ENCODE peak calls at places on chromosomes 5 and 9, in six cellular contexts. J is brain microvascular endothelial cell; D is endothelial cell; H is CD8-positive, alpha-beta T cell; O is psoas muscle; P is tibial nerve. U is an unnamed sample.

GRCh38 chr5:128681764-128682664 is 144.0 kb upstream of the FBN2 start:
- DNase-seq in P (no peak), D (no peak), J (peak), H (no peak), O (no peak), U (no peak)

GRCh38 chr9:109320338-109320733 is 523 bp downstream of the EPB41L4B start:
- DNase-seq in D (peak), O (peak), H (no peak), J (no peak), P (no peak), U (no peak)

GRCh38 chr9:97891736-97892135 is 30.6 kb downstream of the TRMO start:
- DNase-seq in O (no peak), P (no peak), J (no peak), D (no peak), H (no peak), U (no peak)

GRCh38 chr9:20811872-20812271 is 127.8 kb downstream of the FOCAD start:
- DNase-seq in H (no peak), O (no peak), D (no peak), J (no peak), P (no peak), U (no peak)

GRCh38 chr9:12916037-12916436 is 141.2 kb downstream of the LURAP1L start:
- DNase-seq in O (no peak), J (no peak), P (no peak), H (no peak), D (no peak), U (no peak)

GRCh38 chr5:65172486-65173129 is 309.1 kb downstream of the ADAMTS6 start:
- DNase-seq in J (peak), P (no peak), D (no peak), O (no peak), H (no peak), U (no peak)

GRCh38 chr9:72960446-72960845 is 7.6 kb upstream of the ALDH1A1 start:
- DNase-seq in O (no peak), P (no peak), J (no peak), D (no peak), H (no peak), U (no peak)

GRCh38 chr9:113228130-113228665 is 6.9 kb downstream of the SLC31A1 start:
- DNase-seq in P (no peak), D (no peak), O (no peak), J (no peak), H (no peak), U (no peak)

GRCh38 chr5:72268753-72269410 is 51.2 kb downstream of the MRPS27 start:
- DNase-seq in H (peak), P (no peak), J (peak), O (no peak), D (peak), U (no peak)

GRCh38 chr5:75412111-75412990 is 75.3 kb downstream of the HMGCR start:
- DNase-seq in H (no peak), P (no peak), O (no peak), D (no peak), J (no peak), U (no peak)

GRCh38 chr9:76321185-76321828 is 72.9 kb downstream of the RFK start:
- DNase-seq in J (peak), O (no peak), H (no peak), D (no peak), P (no peak), U (no peak)

GRCh38 chr9:116589392-116590354 is 97.4 kb upstream of the TRIM32 start:
- DNase-seq in H (no peak), O (no peak), P (no peak), D (peak), J (peak), U (no peak)

GRCh38 chr9:136482046-136482792 is 621 bp downstream of the SEC16A start:
- DNase-seq in D (no peak), H (no peak), O (no peak), J (peak), P (no peak), U (no peak)

GRCh38 chr5:14502291-14502690 is 79.3 kb upstream of the OTULINL start:
- DNase-seq in O (no peak), D (no peak), P (no peak), H (no peak), J (no peak), U (no peak)

GRCh38 chr9:38287420-38287985 is 105.0 kb upstream of the ALDH1B1 start:
- DNase-seq in P (no peak), J (no peak), O (no peak), H (no peak), D (no peak), U (no peak)

GRCh38 chr9:21690561-21690960 is 111.9 kb upstream of the MTAP start:
- DNase-seq in D (no peak), J (no peak), H (no peak), O (no peak), P (no peak), U (no peak)

GRCh38 chr5:98069876-98070512 is 703.5 kb upstream of the RGMB start:
- DNase-seq in P (no peak), H (no peak), D (no peak), J (no peak), O (no peak), U (no peak)

GRCh38 chr5:67047180-67047579 is 149.4 kb downstream of the CD180 start:
- DNase-seq in J (no peak), P (no peak), H (no peak), D (no peak), O (peak), U (no peak)

GRCh38 chr5:119398713-119399492 is 43.1 kb downstream of the TNFAIP8 start:
- DNase-seq in J (no peak), D (no peak), P (peak), O (peak), H (no peak), U (no peak)

GRCh38 chr9:79266986-79267385 is 304.8 kb upstream of the TLE4 start:
- DNase-seq in J (no peak), O (no peak), H (no peak), D (no peak), P (no peak), U (no peak)

GRCh38 chr5:92518318-92518913 is 1062.6 kb downstream of the NR2F1-AS1 start:
- DNase-seq in D (peak), J (peak), H (no peak), P (no peak), O (no peak), U (no peak)

GRCh38 chr5:172749881-172750608 is 20.9 kb downstream of the DUSP1 start:
- DNase-seq in H (no peak), D (no peak), J (no peak), O (no peak), P (no peak), U (no peak)

GRCh38 chr9:107874591-107875374 is 385.2 kb upstream of the KLF4 start:
- DNase-seq in P (no peak), O (no peak), D (no peak), J (no peak), H (no peak), U (no peak)

GRCh38 chr5:145244788-145245187 is 590.4 kb downstream of the PRELID2 start:
- DNase-seq in P (no peak), O (no peak), H (no peak), D (no peak), J (no peak), U (no peak)

GRCh38 chr5:145246379-145246778 is 588.8 kb downstream of the PRELID2 start:
- DNase-seq in J (no peak), H (no peak), D (no peak), O (no peak), P (no peak), U (no peak)

GRCh38 chr5:145246961-145247744 is 588.0 kb downstream of the PRELID2 start:
- DNase-seq in O (no peak), D (no peak), P (no peak), J (peak), H (no peak), U (no peak)

GRCh38 chr5:145245354-145245753 is 589.8 kb downstream of the PRELID2 start:
- DNase-seq in J (peak), D (no peak), H (no peak), P (no peak), O (no peak), U (no peak)

GRCh38 chr5:145247745-145248040 is 587.4 kb downstream of the PRELID2 start:
- DNase-seq in J (no peak), D (no peak), P (no peak), O (no peak), H (no peak), U (no peak)
- TF ChIP-seq CTCF in J (no peak), D (no peak), P (no peak), O (no peak), H (no peak), U (no peak)

GRCh38 chr5:169831331-169831730 is 149.0 kb downstream of the INSYN2B start:
- DNase-seq in J (no peak), P (no peak), O (no peak), H (no peak), D (no peak), U (no peak)

GRCh38 chr5:169828385-169828784 is 151.9 kb downstream of the INSYN2B start:
- DNase-seq in H (no peak), J (no peak), P (no peak), D (no peak), O (no peak), U (no peak)

GRCh38 chr5:169832236-169832635 is 148.1 kb downstream of the INSYN2B start:
- DNase-seq in D (no peak), O (no peak), P (no peak), J (no peak), H (no peak), U (no peak)

GRCh38 chr5:169827769-169828168 is 152.5 kb downstream of the INSYN2B start:
- DNase-seq in O (no peak), D (no peak), H (no peak), J (no peak), P (no peak), U (no peak)

DNA sequence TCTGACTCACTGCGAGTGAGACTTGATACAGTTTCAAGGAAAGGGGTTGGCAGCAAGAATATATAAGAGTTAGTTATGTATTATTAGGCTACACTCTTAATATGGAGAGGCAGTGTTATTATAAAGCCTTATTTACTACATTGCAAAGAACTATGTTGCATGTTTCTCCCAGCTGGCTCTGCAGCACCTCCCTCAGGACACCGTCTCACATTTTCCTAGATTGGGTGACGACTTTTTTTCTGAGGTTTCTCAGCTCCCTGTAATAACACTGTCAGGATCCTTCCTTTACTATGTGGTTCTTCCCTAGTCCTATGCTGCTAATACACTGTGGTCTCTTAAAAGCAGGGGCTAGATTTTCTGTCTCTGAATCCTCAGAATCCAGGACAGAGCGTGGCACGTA is 153.7 kb downstream of the INSYN2B start:
- DNase-seq in J (peak), O (no peak), D (no peak), H (no peak), P (no peak), U (no peak)
- TF ChIP-seq CTCF in J (peak), O (no peak), D (no peak), H (no peak), P (no peak), U (peak)

DNA sequence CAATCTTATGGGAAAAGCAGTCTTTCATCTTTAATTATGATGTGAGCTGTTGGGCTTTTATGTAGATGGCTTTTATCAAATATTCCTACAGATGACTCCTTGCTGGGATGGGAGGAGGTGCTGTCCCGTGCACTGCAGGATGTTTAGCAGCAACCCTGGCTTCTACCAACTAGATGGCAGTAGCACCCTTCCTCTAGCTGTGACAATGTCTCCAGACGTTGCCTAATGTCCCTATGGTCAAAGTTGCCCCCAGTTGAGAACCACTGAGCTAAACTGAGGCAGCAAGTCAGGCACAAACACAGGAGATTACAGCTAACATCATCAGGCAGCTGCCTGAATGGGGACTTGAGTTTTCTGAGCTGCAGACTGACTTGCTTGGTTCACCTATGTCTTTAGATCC is 401.9 kb upstream of the PDE4D start:
- DNase-seq in O (no peak), H (no peak), D (peak), J (peak), P (no peak), U (no peak)
- TF ChIP-seq CTCF in O (no peak), H (no peak), D (peak), J (peak), P (no peak), U (peak)

GRCh38 chr9:2663886-2664674 is 42.5 kb downstream of the VLDLR start:
- DNase-seq in J (no peak), H (no peak), O (no peak), D (no peak), P (no peak), U (no peak)

GRCh38 chr9:2663486-2663885 is 41.9 kb downstream of the VLDLR start:
- DNase-seq in D (no peak), H (no peak), J (no peak), O (no peak), P (no peak), U (no peak)

GRCh38 chr9:2666569-2666968 is 45.0 kb downstream of the VLDLR start:
- DNase-seq in D (no peak), P (no peak), H (no peak), J (no peak), O (no peak), U (no peak)

GRCh38 chr9:2664675-2665065 is 43.1 kb downstream of the VLDLR start:
- DNase-seq in P (no peak), H (no peak), O (no peak), D (no peak), J (no peak), U (no peak)

GRCh38 chr9:2662496-2662895 is 40.9 kb downstream of the VLDLR start:
- DNase-seq in D (peak), J (no peak), P (no peak), O (no peak), H (no peak), U (no peak)
- TF ChIP-seq CTCF in D (no peak), J (peak), P (no peak), O (no peak), H (no peak), U (no peak)

GRCh38 chr9:127537792-127538191 is 74.3 kb upstream of the STXBP1 start:
- DNase-seq in D (no peak), P (no peak), H (no peak), J (no peak), O (no peak), U (peak)
- TF ChIP-seq CTCF in D (no peak), P (no peak), H (no peak), J (peak), O (no peak), U (no peak)

GRCh38 chr9:82263621-82264020 is 275.0 kb downstream of the SPATA31D1 start:
- DNase-seq in O (no peak), J (no peak), H (no peak), D (no peak), P (no peak), U (no peak)

GRCh38 chr9:82254646-82255367 is 266.2 kb downstream of the SPATA31D1 start:
- DNase-seq in D (no peak), H (no peak), O (no peak), J (no peak), P (no peak), U (no peak)

GRCh38 chr9:82255533-82255932 is 267.0 kb downstream of the SPATA31D1 start:
- DNase-seq in P (no peak), J (no peak), O (no peak), D (no peak), H (no peak), U (no peak)

GRCh38 chr9:82260691-82261090 is 272.1 kb downstream of the SPATA31D1 start:
- DNase-seq in O (no peak), H (no peak), P (no peak), D (no peak), J (no peak), U (no peak)
- TF ChIP-seq CTCF in O (no peak), H (no peak), P (no peak), D (no peak), J (no peak), U (no peak)

DNA sequence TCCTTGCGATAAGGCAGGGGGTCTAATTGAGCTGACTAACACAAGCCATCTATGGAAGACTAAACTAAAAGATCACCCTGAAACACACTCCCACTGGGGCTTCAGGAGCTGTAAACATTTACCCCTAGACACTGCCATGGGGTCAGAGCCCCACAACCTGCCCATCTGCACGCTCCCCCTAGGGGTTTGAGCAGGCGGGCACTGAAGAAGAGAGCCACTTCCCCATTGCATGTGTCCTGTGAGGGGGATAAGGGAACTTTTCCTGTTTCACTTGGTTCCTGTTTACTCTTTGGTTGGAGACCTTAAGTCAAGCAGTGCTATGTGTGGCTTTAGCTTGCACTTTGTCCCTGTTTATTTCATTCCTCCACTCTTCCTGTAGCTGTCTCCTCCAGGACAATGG is 1929.5 kb upstream of the CDH9 start:
- DNase-seq in O (no peak), J (no peak), H (no peak), D (peak), P (no peak), U (no peak)
- TF ChIP-seq CTCF in O (no peak), J (no peak), H (no peak), D (no peak), P (no peak), U (no peak)

U was measured in D721Med.